ENCODE peak calls at places on chromosome 5, in six cellular contexts. M is lower lobe of right lung, J is colonic mucosa, P is transverse colon, I is breast epithelium, T is tibial nerve. D is an unnamed sample.

GRCh38 chr5:67221487-67222242 is 25.1 kb upstream of the CD180 start:
- DNase-seq in M (no peak), J (no peak), P (peak; percentile 19), I (no peak), T (peak; percentile 24), D (no peak)

GRCh38 chr5:1934056-1934394 is 51.3 kb upstream of the IRX4 start:
- DNase-seq in M (no peak), J (no peak), P (no peak), I (no peak), T (no peak), D (no peak)

GRCh38 chr5:78776637-78777036 is 128.1 kb upstream of the LHFPL2 start:
- DNase-seq in M (no peak), J (no peak), P (no peak), I (no peak), T (no peak), D (no peak)

GRCh38 chr5:10453564-10453963 is 11.9 kb downstream of the ROPN1L start:
- DNase-seq in M (no peak), J (no peak), P (no peak), I (no peak), T (no peak), D (no peak)

GRCh38 chr5:172160506-172160905 is 27.5 kb downstream of the STK10 start:
- DNase-seq in M (no peak), J (no peak), P (no peak), I (no peak), T (no peak), D (no peak)

GRCh38 chr5:73591102-73591695 is 25.7 kb downstream of the UTP15 start:
- DNase-seq in M (no peak), J (peak; percentile 75), P (peak; percentile 17), I (no peak), T (peak; percentile 92), D (no peak)

GRCh38 chr5:59253625-59254024 is 639.9 kb downstream of the PDE4D start:
- DNase-seq in M (no peak), J (no peak), P (no peak), I (no peak), T (no peak), D (no peak)

GRCh38 chr5:12566441-12566840 is 662.2 kb upstream of the CTNND2 start:
- DNase-seq in M (no peak), J (no peak), P (no peak), I (no peak), T (no peak), D (no peak)

GRCh38 chr5:138276402-138277054 is 2.1 kb upstream of the GFRA3 start:
- DNase-seq in M (no peak), J (no peak), P (no peak), I (no peak), T (no peak), D (no peak)

GRCh38 chr5:175238326-175238725 is 205.7 kb downstream of the DRD1 start:
- DNase-seq in M (no peak), J (no peak), P (no peak), I (no peak), T (no peak), D (no peak)

GRCh38 chr5:175247146-175247545 is 196.8 kb downstream of the DRD1 start:
- DNase-seq in M (no peak), J (no peak), P (no peak), I (no peak), T (no peak), D (no peak)

GRCh38 chr5:175246242-175246891 is 197.6 kb downstream of the DRD1 start:
- DNase-seq in M (no peak), J (peak; percentile 22), P (peak; percentile 8), I (no peak), T (no peak), D (no peak)

GRCh38 chr5:175248416-175248905 is 195.5 kb downstream of the DRD1 start:
- DNase-seq in M (no peak), J (no peak), P (no peak), I (no peak), T (no peak), D (no peak)

DNA sequence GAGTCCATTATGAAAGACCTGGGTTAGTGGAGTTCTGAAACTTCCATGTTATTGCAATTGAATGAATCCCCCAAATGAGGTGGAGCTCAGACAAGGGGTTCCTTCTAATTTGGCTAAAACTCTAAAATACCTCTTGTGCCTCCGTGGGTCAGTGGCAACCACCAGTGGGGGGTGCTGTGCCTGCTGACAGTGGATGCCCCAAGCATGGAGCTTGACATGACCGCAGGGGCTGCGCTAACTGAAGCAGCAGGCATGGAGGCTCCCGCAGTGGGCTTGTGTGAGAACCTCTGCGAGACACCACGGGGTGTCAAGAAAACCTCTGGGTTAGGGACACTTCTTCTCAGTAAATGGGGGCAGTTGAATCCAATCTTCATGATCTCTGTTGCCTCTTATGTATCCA is 200.5 kb downstream of the DRD1 start:
- DNase-seq in M (no peak), J (no peak), P (no peak), I (no peak), T (no peak), D (no peak)
- TF ChIP-seq CTCF in M (no peak), J (no peak), P (no peak), I (no peak), T (no peak), D (no peak)

GRCh38 chr5:54537720-54538119 is 20.2 kb downstream of the SNX18 start:
- DNase-seq in M (no peak), J (no peak), P (no peak), I (no peak), T (no peak), D (no peak)
- H3K27ac ChIP-seq in M (no peak overlapping the region), J (no peak overlapping the region), P (no peak overlapping the region), I (peak overlapping the region; percentile 4), T (peak overlapping the region; percentile 66), D (no peak overlapping the region)

GRCh38 chr5:131430794-131431193 is 166.9 kb downstream of the CDC42SE2 start:
- DNase-seq in M (no peak), J (no peak), P (no peak), I (no peak), T (no peak), D (no peak)
- H3K36me3 ChIP-seq in M (peaks cover 83% of the 10 kb centered on the region), J (peaks cover 8% of the 10 kb centered on the region), P (peaks cover 30% of the 10 kb centered on the region), I (peaks cover 5% of the 10 kb centered on the region), T (peaks cover 67% of the 10 kb centered on the region), D (peaks cover 30% of the 10 kb centered on the region)

DNA sequence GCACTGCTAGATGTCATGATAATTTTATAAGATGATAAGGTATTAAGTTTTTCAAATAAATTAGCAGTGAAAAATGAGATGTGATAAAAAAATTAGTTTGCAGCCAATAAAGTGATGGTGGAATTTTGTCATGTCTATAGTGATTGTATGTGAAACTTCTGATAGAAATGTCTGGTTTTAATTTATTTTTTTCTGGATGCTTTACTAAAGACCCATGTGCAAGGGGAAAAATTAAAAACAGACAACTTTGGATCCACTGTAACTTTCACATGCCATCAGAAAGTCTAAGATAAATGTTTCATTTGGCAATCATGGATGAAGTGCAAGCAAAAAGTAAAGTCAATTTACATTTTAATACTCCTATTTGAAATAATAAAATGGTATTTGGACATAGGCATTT is 4.4 kb upstream of the NDUFS4 start:
- DNase-seq in M (no peak), J (no peak), P (no peak), I (no peak), T (no peak), D (no peak)
- TF ChIP-seq CTCF in M (no peak), J (no peak), P (no peak), I (no peak), T (no peak), D (no peak)

GRCh38 chr5:149585910-149586309 is 4.6 kb downstream of the ARHGEF37 start:
- DNase-seq in M (no peak), J (no peak), P (no peak), I (no peak), T (no peak), D (no peak)

GRCh38 chr5:149581192-149581861 is at the start of gene ARHGEF37:
- DNase-seq in M (peak; percentile 87), J (peak; percentile 93), P (peak; percentile 91), I (peak; percentile 94), T (peak; percentile 80), D (peak; percentile 92)

GRCh38 chr5:149584106-149584505 is 2.8 kb downstream of the ARHGEF37 start:
- DNase-seq in M (no peak), J (no peak), P (no peak), I (no peak), T (no peak), D (no peak)

GRCh38 chr5:149581931-149582768 is 852 bp downstream of the ARHGEF37 start:
- DNase-seq in M (no peak), J (peak; percentile 68), P (peak; percentile 44), I (no peak), T (no peak), D (no peak)

GRCh38 chr5:149583394-149583793 is 2.1 kb downstream of the ARHGEF37 start:
- DNase-seq in M (no peak), J (peak; percentile 66), P (peak; percentile 30), I (no peak), T (peak; percentile 37), D (no peak)
- H3K27ac ChIP-seq in M (peak overlapping the region; percentile 87), J (peak overlapping the region; percentile 75), P (peak overlapping the region; percentile 89), I (peak overlapping the region; percentile 92), T (peak overlapping the region; percentile 85), D (peak overlapping the region; percentile 93)